ENCODE peak calls at places on chromosomes 5 and 9, in seven cellular contexts. S is stomach, W is K562, U is spleen, D is sigmoid colon, N is heart left ventricle, V is AG04450. Z is an unnamed sample. For H3K27me3, the result is how much of the 10 kb centered on the place peaks cover.

GRCh38 chr9:23541976-23542375 is 284.1 kb downstream of the ELAVL2 start:
- DNase-seq in S (no peak), W (no peak), U (no peak), D (no peak), N (no peak), V (no peak), Z (no peak)

GRCh38 chr5:140346348-140347221 is at the start of gene HBEGF:
- DNase-seq in S (peak), W (peak), U (peak), D (peak), N (peak), V (no peak), Z (peak)

GRCh38 chr5:5116953-5117352 is 23.2 kb upstream of the ADAMTS16 start:
- DNase-seq in S (no peak), W (no peak), U (no peak), D (no peak), N (no peak), V (no peak), Z (no peak)

GRCh38 chr9:121454972-121455371 is 44.7 kb downstream of the GGTA1 start:
- DNase-seq in S (no peak), W (no peak), U (no peak), D (no peak), N (no peak), V (no peak), Z (no peak)

GRCh38 chr9:93667006-93667405 is 90.6 kb downstream of the PHF2 start:
- DNase-seq in S (no peak), W (no peak), U (peak), D (peak), N (peak), V (no peak), Z (no peak)

GRCh38 chr5:167918492-167919267 is 372.8 kb upstream of the WWC1 start:
- DNase-seq in S (no peak), W (no peak), U (no peak), D (no peak), N (peak), V (no peak), Z (no peak)

GRCh38 chr5:154358410-154359221 is 87.2 kb upstream of the SAP30L start:
- DNase-seq in S (no peak), W (no peak), U (no peak), D (peak), N (no peak), V (no peak), Z (no peak)

GRCh38 chr9:137369911-137370630 is 52.9 kb downstream of the EXD3 start:
- DNase-seq in S (no peak), W (no peak), U (peak), D (peak), N (no peak), V (no peak), Z (no peak)

GRCh38 chr9:70407081-70407503 is 7.4 kb downstream of the KLF9 start:
- DNase-seq in S (no peak), W (no peak), U (no peak), D (no peak), N (no peak), V (peak), Z (no peak)

GRCh38 chr5:32339198-32339597 is 26.5 kb upstream of the MTMR12 start:
- DNase-seq in S (no peak), W (peak), U (no peak), D (no peak), N (no peak), V (no peak), Z (no peak)

GRCh38 chr5:4661851-4662250 is 478.3 kb upstream of the ADAMTS16 start:
- DNase-seq in S (no peak), W (no peak), U (no peak), D (no peak), N (no peak), V (no peak), Z (no peak)

GRCh38 chr9:83473488-83473971 is 64.7 kb downstream of the FRMD3 start:
- DNase-seq in S (no peak), W (no peak), U (no peak), D (no peak), N (no peak), V (no peak), Z (no peak)

GRCh38 chr9:83474631-83475030 is 63.6 kb downstream of the FRMD3 start:
- DNase-seq in S (no peak), W (no peak), U (no peak), D (no peak), N (no peak), V (no peak), Z (no peak)

GRCh38 chr9:83471223-83471622 is 67.0 kb downstream of the FRMD3 start:
- DNase-seq in S (no peak), W (no peak), U (no peak), D (no peak), N (no peak), V (no peak), Z (no peak)

GRCh38 chr9:83472764-83473163 is 65.4 kb downstream of the FRMD3 start:
- DNase-seq in S (no peak), W (no peak), U (no peak), D (no peak), N (no peak), V (no peak), Z (no peak)

DNA sequence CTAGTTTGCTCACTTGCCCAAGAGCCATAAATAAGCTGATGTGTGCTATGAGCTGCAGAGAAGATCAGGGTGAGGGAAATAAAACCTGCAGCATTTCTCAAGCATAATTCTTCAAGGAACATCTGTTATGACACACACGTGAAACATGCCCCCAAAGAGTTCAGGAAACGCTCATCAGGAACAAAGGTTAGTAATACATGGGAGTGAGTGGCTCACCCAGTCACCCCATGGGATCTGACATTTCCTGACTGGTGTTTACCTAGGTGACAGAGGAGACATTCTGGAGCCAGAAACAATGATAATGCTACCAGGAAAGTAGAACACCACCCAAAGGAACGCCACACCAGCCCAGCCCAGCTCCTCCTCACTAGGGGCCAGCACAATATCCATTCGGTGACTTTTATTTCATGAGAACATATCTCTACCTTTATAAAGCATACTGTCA is 66.0 kb downstream of the FRMD3 start:
- DNase-seq in S (peak), W (no peak), U (no peak), D (no peak), N (peak), V (no peak), Z (no peak)
- H3K27ac ChIP-seq in S (peak), W (no peak), U (peak), D (peak), N (peak), V (no peak), Z (no peak)

GRCh38 chr9:2013688-2014087 is 1.5 kb upstream of the SMARCA2 start:
- DNase-seq in S (no peak), W (no peak), U (no peak), D (no peak), N (no peak), V (no peak), Z (no peak)

GRCh38 chr9:2014696-2015580 is at the start of gene SMARCA2:
- DNase-seq in S (peak), W (peak), U (peak), D (peak), N (peak), V (peak), Z (peak)

GRCh38 chr9:2015581-2016410 is 649 bp downstream of the SMARCA2 start:
- DNase-seq in S (peak), W (peak), U (peak), D (peak), N (peak), V (no peak), Z (peak)

GRCh38 chr9:2012347-2012746 is 2.8 kb upstream of the SMARCA2 start:
- DNase-seq in S (no peak), W (peak), U (no peak), D (no peak), N (no peak), V (no peak), Z (no peak)

DNA sequence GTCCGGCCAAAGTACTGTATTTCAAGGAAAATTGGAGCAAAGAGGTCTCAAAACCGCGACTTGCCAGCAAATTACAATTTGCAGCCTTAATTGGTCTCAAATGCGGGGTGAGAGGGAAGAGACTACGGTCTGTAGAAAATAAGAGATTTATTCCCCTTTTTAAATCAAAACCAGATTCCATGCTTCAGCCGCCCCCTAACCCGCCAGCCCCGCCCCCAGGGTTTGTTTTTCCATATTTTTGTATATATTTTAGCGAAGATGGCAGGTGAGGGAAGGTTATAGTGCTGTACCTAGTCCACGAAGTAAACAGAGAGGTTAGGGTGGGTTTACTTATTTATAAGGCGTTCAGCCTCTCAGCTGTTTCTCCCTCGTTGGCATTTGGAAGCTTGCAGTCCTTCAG is 999 bp upstream of the SMARCA2 start:
- DNase-seq in S (no peak), W (no peak), U (no peak), D (no peak), N (no peak), V (no peak), Z (no peak)
- H3K27me3 ChIP-seq in S (under half), W (under half), U (under half), D (under half), N (under half), V (under half), Z (under half)

GRCh38 chr9:20302229-20302628 is 320.1 kb downstream of the MLLT3 start:
- DNase-seq in S (no peak), W (no peak), U (no peak), D (no peak), N (no peak), V (no peak), Z (no peak)
- TF ChIP-seq CTCF in S (no peak), W (no peak), U (no peak), D (no peak), N (no peak), V (no peak), Z (no peak)

GRCh38 chr5:14219800-14220512 is 76.8 kb downstream of the TRIO start:
- DNase-seq in S (no peak), W (no peak), U (no peak), D (no peak), N (no peak), V (no peak), Z (no peak)
- H3K27ac ChIP-seq in S (peak), W (no peak), U (no peak), D (peak), N (no peak), V (no peak), Z (no peak)

Z was measured in CD8-positive, alpha-beta T cell.